ENCODE peak calls at places on chromosomes 11 and 22, in four cellular contexts. K, H, J and S are unnamed samples.

GRCh38 chr22:45424241-45424731 is 10.8 kb downstream of the RIBC2 start:
- DNase-seq in J (no peak), K (no peak), H (no peak), S (no peak)

GRCh38 chr11:22256876-22257275 is 64.0 kb downstream of the ANO5 start:
- DNase-seq in J (no peak), K (no peak), H (no peak), S (no peak)

GRCh38 chr11:110488446-110488845 is 58.7 kb downstream of the FDX1 start:
- DNase-seq in H (no peak), J (no peak), K (no peak), S (no peak)

GRCh38 chr11:3058753-3059664 is 1.8 kb upstream of the CARS1 start:
- DNase-seq in K (no peak), J (peak; percentile 59), H (no peak), S (no peak)

GRCh38 chr11:121715395-121715794 is 262.6 kb upstream of the SORL1-AS1 start:
- DNase-seq in J (no peak), K (no peak), H (no peak), S (no peak)

GRCh38 chr11:1640076-1640946 is 10.7 kb downstream of the KRTAP5-5 start:
- DNase-seq in K (peak; percentile 31), J (peak; percentile 74), H (peak; percentile 41), S (peak; percentile 66)

GRCh38 chr11:35487532-35488078 is 37.8 kb downstream of the PAMR1 start:
- DNase-seq in K (no peak), J (peak; percentile 80), H (peak; percentile 54), S (peak; percentile 68)

GRCh38 chr11:74453373-74453975 is 13.9 kb downstream of the KCNE3 start:
- DNase-seq in K (peak; percentile 39), J (peak; percentile 87), H (peak; percentile 75), S (peak; percentile 77)

GRCh38 chr22:47355388-47355725 is 592.9 kb downstream of the TBC1D22A start:
- DNase-seq in H (no peak), K (no peak), J (no peak), S (no peak)

GRCh38 chr11:119065369-119065768 is 2.2 kb upstream of the VPS11 start:
- DNase-seq in J (peak; percentile 32), K (no peak), H (peak; percentile 52), S (no peak)

GRCh38 chr11:12143461-12144258 is 33.3 kb downstream of the MICAL2 start:
- DNase-seq in J (no peak), K (no peak), H (no peak), S (no peak)

GRCh38 chr11:32960553-32961164 is 55.0 kb upstream of the DEPDC7 start:
- DNase-seq in J (no peak), K (no peak), H (no peak), S (no peak)

GRCh38 chr11:407651-408080 is 7.1 kb downstream of the SIGIRR start:
- DNase-seq in J (no peak), H (no peak), K (no peak), S (no peak)

GRCh38 chr11:117218133-117218915 is 13.5 kb downstream of the PCSK7 start:
- DNase-seq in H (no peak), J (no peak), K (no peak), S (no peak)

GRCh38 chr11:45894555-45895247 is 9.2 kb downstream of the MAPK8IP1 start:
- DNase-seq in J (no peak), K (no peak), H (no peak), S (no peak)

GRCh38 chr11:2449548-2450320 is 4.9 kb downstream of the KCNQ1 start:
- DNase-seq in K (no peak), H (no peak), J (no peak), S (no peak)